ENCODE peak calls at places on chromosome 1, in seven cellular contexts. N is coronary artery, B is neural crest cell, V is PC-9, H is lower leg skin, O is H9, C is MCF 10A. Q is an unnamed sample.

GRCh38 chr1:19682257-19682656 is 17.6 kb downstream of the HTR6 start:
- DNase-seq in V (no peak), O (no peak), B (no peak), C (peak; percentile 75), N (no peak), H (no peak), Q (peak; percentile 99)

GRCh38 chr1:9437931-9438330 is 101.3 kb upstream of the SLC25A33 start:
- DNase-seq in H (peak; percentile 84), N (no peak), V (no peak), O (no peak), B (no peak), C (peak; percentile 31), Q (peak; percentile 80)

GRCh38 chr1:240086726-240087125 is 5.0 kb upstream of the FMN2 start:
- DNase-seq in B (no peak), N (no peak), V (no peak), C (no peak), H (no peak), O (no peak), Q (peak; percentile 91)

GRCh38 chr1:112956503-112957132 is 622 bp upstream of the SLC16A1 start:
- DNase-seq in C (peak; percentile 59), N (peak; percentile 78), V (no peak), B (no peak), O (no peak), H (peak; percentile 39), Q (peak; percentile 81)

GRCh38 chr1:183277821-183278735 is 92.0 kb downstream of the LAMC2 start:
- DNase-seq in C (peak; percentile 73), V (no peak), B (no peak), N (no peak), H (no peak), O (no peak), Q (peak; percentile 86)

GRCh38 chr1:115210302-115210711 is 121.0 kb upstream of the TSPAN2 start:
- DNase-seq in N (no peak), C (peak; percentile 60), B (no peak), O (no peak), H (no peak), V (peak; percentile 31), Q (no peak)

GRCh38 chr1:151635479-151636072 is 23.7 kb downstream of the SNX27 start:
- DNase-seq in V (no peak), N (no peak), O (no peak), C (no peak), H (no peak), B (no peak), Q (no peak)

GRCh38 chr1:221875004-221875330 is 133.1 kb upstream of the DUSP10 start:
- DNase-seq in N (no peak), C (no peak), H (no peak), O (no peak), B (no peak), V (no peak), Q (no peak)

GRCh38 chr1:159845751-159846531 is 16.5 kb downstream of the VSIG8 start:
- DNase-seq in N (no peak), B (no peak), O (no peak), V (no peak), C (peak; percentile 16), H (no peak), Q (no peak)
- TF ChIP-seq CTCF in N (no peak), B (no peak), O (no peak), V (no peak), C (no peak), H (no peak), Q (no peak)

GRCh38 chr1:109566982-109567381 is 18.6 kb downstream of the GNAI3 start:
- DNase-seq in B (no peak), C (no peak), O (no peak), N (no peak), H (no peak), V (no peak), Q (no peak)

GRCh38 chr1:109570414-109570813 is 22.0 kb downstream of the GNAI3 start:
- DNase-seq in O (no peak), N (no peak), B (no peak), C (no peak), V (peak; percentile 45), H (no peak), Q (no peak)

GRCh38 chr1:109565241-109565640 is 16.8 kb downstream of the GNAI3 start:
- DNase-seq in B (no peak), O (no peak), V (no peak), C (no peak), N (no peak), H (no peak), Q (no peak)

GRCh38 chr1:109569323-109569722 is 20.9 kb downstream of the GNAI3 start:
- DNase-seq in V (no peak), O (no peak), H (no peak), C (no peak), N (no peak), B (no peak), Q (no peak)

DNA sequence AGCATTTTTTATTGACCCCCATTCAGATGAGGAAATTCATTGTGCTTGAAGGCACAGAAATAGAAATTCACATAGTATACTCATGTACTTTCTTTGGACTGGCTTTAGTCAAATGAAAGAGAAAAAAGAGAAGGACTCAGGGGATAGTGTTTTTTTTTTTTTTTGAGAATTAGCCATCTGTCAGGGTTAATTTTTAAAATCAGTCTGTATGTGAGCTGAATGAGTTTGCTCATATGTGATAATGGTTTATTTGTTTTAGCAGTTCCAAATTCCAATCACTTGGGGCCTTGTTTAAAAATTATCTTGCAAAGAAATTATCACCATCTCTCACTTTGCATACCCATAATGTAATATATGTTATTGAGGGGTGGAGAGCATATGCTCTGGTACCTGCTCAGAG is 19.4 kb downstream of the GNAI3 start:
- DNase-seq in B (no peak), O (no peak), N (no peak), V (no peak), C (no peak), H (no peak), Q (no peak)
- TF ChIP-seq CTCF in B (no peak), O (no peak), N (no peak), V (no peak), C (no peak), H (no peak), Q (no peak)

GRCh38 chr1:206590025-206590834 is 22.0 kb downstream of the EIF2D start:
- DNase-seq in O (no peak), N (no peak), B (no peak), C (peak; percentile 95), V (peak; percentile 44), H (no peak), Q (peak; percentile 93)
- TF ChIP-seq CTCF in O (peak; percentile 70), N (no peak), B (peak; percentile 49), C (peak; percentile 41), V (no peak), H (no peak), Q (peak; percentile 45)

GRCh38 chr1:6081901-6082300 is 36.2 kb downstream of the KCNAB2 start:
- DNase-seq in V (no peak), O (no peak), C (no peak), B (no peak), H (no peak), N (no peak), Q (no peak)

GRCh38 chr1:6077919-6078318 is 32.2 kb downstream of the KCNAB2 start:
- DNase-seq in C (no peak), B (no peak), N (no peak), H (no peak), O (no peak), V (no peak), Q (no peak)

GRCh38 chr1:6083385-6083784 is 37.7 kb downstream of the KCNAB2 start:
- DNase-seq in C (no peak), H (no peak), N (no peak), O (no peak), V (no peak), B (no peak), Q (no peak)

GRCh38 chr1:6082430-6082971 is 36.8 kb downstream of the KCNAB2 start:
- DNase-seq in O (no peak), V (no peak), B (peak; percentile 16), C (no peak), N (no peak), H (peak; percentile 38), Q (no peak)

DNA sequence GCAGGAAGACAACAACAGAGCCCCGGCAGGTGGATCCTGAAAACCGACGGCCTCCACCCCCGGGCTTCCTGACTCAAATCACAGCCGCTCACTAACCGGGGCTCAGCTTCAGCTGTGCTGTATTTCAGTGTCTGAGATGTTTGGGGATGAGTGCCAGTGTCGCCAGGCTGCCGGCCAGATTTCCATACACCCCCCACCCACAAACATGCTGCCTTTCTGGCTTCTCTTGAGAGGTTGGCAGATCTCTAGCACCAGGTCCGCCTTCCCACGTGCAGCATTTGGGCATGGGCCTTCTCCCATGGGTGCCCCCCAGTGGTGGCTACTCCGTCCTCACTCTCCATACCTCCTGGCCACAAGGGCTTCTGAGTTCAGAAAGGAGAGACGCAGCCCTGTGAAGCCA is 34.8 kb downstream of the KCNAB2 start:
- DNase-seq in N (no peak), O (no peak), B (no peak), V (no peak), H (no peak), C (no peak), Q (no peak)
- TF ChIP-seq CTCF in N (no peak), O (peak; percentile 40), B (no peak), V (peak; percentile 34), H (no peak), C (no peak), Q (no peak)

Q was measured in osteoblast.